ENCODE peak calls at places on chromosomes 13 and 19, in seven cellular contexts. A is stimulated activated CD4-positive, alpha-beta T cell treated with anti-CD3 and anti-CD28 coated beads, Interleukin-2, amount 100 ng/mL, for 24 hours; Q is KBM-7; D is neural crest cell; X is frontal cortex; L is CD4-positive, CD25-positive, alpha-beta regulatory T cell; G is fibroblast of lung. H is an unnamed sample.

GRCh38 chr19:3692141-3693029 is 7.9 kb downstream of the PIP5K1C start:
- DNase-seq in A (peak; percentile 69), Q (no peak), D (peak; percentile 52), X (peak; percentile 38), L (peak; percentile 42), G (no peak), H (no peak)

GRCh38 chr19:32595491-32595890 is 14.5 kb downstream of the PDCD5 start:
- DNase-seq in A (no peak), Q (no peak), D (no peak), X (no peak), L (no peak), G (no peak), H (no peak)

GRCh38 chr13:84605927-84606326 is 723.7 kb upstream of the SLITRK1 start:
- DNase-seq in A (no peak), Q (no peak), D (no peak), X (no peak), L (no peak), G (no peak), H (no peak)

GRCh38 chr19:40756502-40757110 is 5.6 kb downstream of the SNRPA start:
- DNase-seq in A (peak; percentile 51), Q (peak; percentile 27), D (no peak), X (no peak), L (no peak), G (no peak), H (no peak)

GRCh38 chr19:8367327-8368001 is 3.5 kb downstream of the ANGPTL4 start:
- DNase-seq in A (no peak), Q (peak; percentile 55), D (peak; percentile 32), X (peak; percentile 71), L (no peak), G (peak; percentile 98), H (peak; percentile 94)

GRCh38 chr19:2716722-2717637 is 4.2 kb downstream of the DIRAS1 start:
- DNase-seq in A (no peak), Q (no peak), D (no peak), X (no peak), L (no peak), G (no peak), H (no peak)

GRCh38 chr13:109730832-109731335 is 55.5 kb downstream of the IRS2 start:
- DNase-seq in A (no peak), Q (no peak), D (no peak), X (no peak), L (no peak), G (no peak), H (no peak)

GRCh38 chr13:78660130-78660857 is 1.3 kb upstream of the OBI1 start:
- DNase-seq in A (no peak), Q (no peak), D (no peak), X (peak; percentile 8), L (no peak), G (peak; percentile 27), H (no peak)

GRCh38 chr13:101949681-101950080 is 452.2 kb downstream of the FGF14 start:
- DNase-seq in A (no peak), Q (peak; percentile 19), D (no peak), X (no peak), L (no peak), G (no peak), H (no peak)

GRCh38 chr13:51269039-51269438 is 46.8 kb downstream of the FAM124A start:
- DNase-seq in A (no peak), Q (no peak), D (no peak), X (no peak), L (no peak), G (peak; percentile 38), H (no peak)

GRCh38 chr19:52453324-52454094 is at the start of gene ZNF578:
- DNase-seq in A (peak; percentile 64), Q (no peak), D (no peak), X (peak; percentile 75), L (peak; percentile 11), G (peak; percentile 91), H (no peak)

GRCh38 chr13:113184568-113185440 is 23.7 kb downstream of the PCID2 start:
- DNase-seq in A (no peak), Q (no peak), D (no peak), X (no peak), L (no peak), G (no peak), H (no peak)

GRCh38 chr13:78998736-78999135 is 339.8 kb upstream of the OBI1 start:
- DNase-seq in A (no peak), Q (no peak), D (no peak), X (no peak), L (no peak), G (no peak), H (no peak)

GRCh38 chr19:6613711-6614110 is 22.8 kb upstream of the CD70 start:
- DNase-seq in A (peak; percentile 42), Q (no peak), D (no peak), X (no peak), L (no peak), G (no peak), H (no peak)

GRCh38 chr19:17248011-17248776 is 2.5 kb upstream of the NR2F6 start:
- DNase-seq in A (no peak), Q (no peak), D (peak; percentile 63), X (no peak), L (no peak), G (no peak), H (no peak)

GRCh38 chr13:100039740-100040139 is 49.2 kb upstream of the PCCA start:
- DNase-seq in A (no peak), Q (no peak), D (no peak), X (no peak), L (no peak), G (no peak), H (no peak)